ENCODE peak calls at places on chromosome 22, in five cellular contexts. H is psoas muscle, O is A549, X is body of pancreas, Q is GM13977. R is an unnamed sample.

GRCh38 chr22:49182416-49182815 is 645.3 kb downstream of the BRD1 start:
- DNase-seq in H (no peak), O (no peak), X (no peak), Q (no peak), R (no peak)

GRCh38 chr22:49676783-49677494 is 150.7 kb downstream of the BRD1 start:
- DNase-seq in H (no peak), O (no peak), X (no peak), Q (no peak), R (no peak)

GRCh38 chr22:38936562-38936961 is 20.8 kb upstream of the APOBEC3A start:
- DNase-seq in H (no peak), O (no peak), X (no peak), Q (no peak), R (no peak)

GRCh38 chr22:32824531-32825315 is 23.2 kb downstream of the TIMP3 start:
- DNase-seq in H (no peak), O (no peak), X (no peak), Q (no peak), R (no peak)

GRCh38 chr22:25702046-25702445 is 39.9 kb upstream of the MYO18B start:
- DNase-seq in H (no peak), O (no peak), X (no peak), Q (peak), R (no peak)

GRCh38 chr22:48039326-48039725 is 1276.9 kb downstream of the TBC1D22A start:
- DNase-seq in H (no peak), O (no peak), X (no peak), Q (no peak), R (no peak)

GRCh38 chr22:42673898-42674390 is 24.8 kb upstream of the CYB5R3 start:
- DNase-seq in H (no peak), O (no peak), X (peak), Q (no peak), R (no peak)

GRCh38 chr22:28016781-28017557 is 97.9 kb upstream of the PITPNB start:
- DNase-seq in H (peak), O (no peak), X (no peak), Q (no peak), R (no peak)

GRCh38 chr22:49825944-49826602 is 1.6 kb downstream of the BRD1 start:
- DNase-seq in H (no peak), O (no peak), X (no peak), Q (no peak), R (no peak)

GRCh38 chr22:49213731-49214352 is 613.8 kb downstream of the BRD1 start:
- DNase-seq in H (no peak), O (no peak), X (no peak), Q (no peak), R (no peak)

GRCh38 chr22:50105529-50106100 is 15.8 kb downstream of the MOV10L1 start:
- DNase-seq in H (no peak), O (no peak), X (peak), Q (peak), R (no peak)

GRCh38 chr22:50183141-50183971 is 2.4 kb upstream of the TRABD start:
- DNase-seq in H (no peak), O (no peak), X (no peak), Q (no peak), R (no peak)

GRCh38 chr22:33925194-33925593 is 4.9 kb upstream of the LARGE1 start:
- DNase-seq in H (no peak), O (no peak), X (no peak), Q (no peak), R (no peak)

GRCh38 chr22:49400136-49400865 is 427.4 kb downstream of the BRD1 start:
- DNase-seq in H (no peak), O (no peak), X (no peak), Q (no peak), R (no peak)

GRCh38 chr22:27835446-27835845 is 33.9 kb upstream of the MN1 start:
- DNase-seq in H (no peak), O (no peak), X (no peak), Q (no peak), R (no peak)

GRCh38 chr22:50701428-50702154 is 29.0 kb downstream of the SHANK3 start:
- DNase-seq in H (no peak), O (no peak), X (no peak), Q (no peak), R (no peak)

GRCh38 chr22:16601437-16602223 is 9.0 kb upstream of the CCT8L2 start:
- DNase-seq in H (peak), O (no peak), X (peak), Q (no peak), R (no peak)

GRCh38 chr22:37353839-37354238 is 71.5 kb downstream of the CYTH4 start:
- DNase-seq in H (no peak), O (no peak), X (no peak), Q (no peak), R (no peak)

GRCh38 chr22:29658171-29658570 is 54.7 kb downstream of the NF2 start:
- DNase-seq in H (no peak), O (no peak), X (peak), Q (no peak), R (no peak)

GRCh38 chr22:25582946-25583345 is 18.5 kb downstream of the GRK3 start:
- DNase-seq in H (no peak), O (no peak), X (no peak), Q (no peak), R (no peak)

GRCh38 chr22:38080468-38080846 is 3.5 kb downstream of the SLC16A8 start:
- DNase-seq in H (no peak), O (no peak), X (no peak), Q (no peak), R (no peak)

GRCh38 chr22:37733625-37734401 is 37.0 kb downstream of the TRIOBP start:
- DNase-seq in H (no peak), O (no peak), X (no peak), Q (no peak), R (no peak)

GRCh38 chr22:37462983-37463382 is 23.2 kb downstream of the MFNG start:
- DNase-seq in H (no peak), O (no peak), X (no peak), Q (no peak), R (no peak)

GRCh38 chr22:42603427-42603826 is 11.3 kb downstream of the POLDIP3 start:
- DNase-seq in H (no peak), O (no peak), X (no peak), Q (no peak), R (no peak)

GRCh38 chr22:28716686-28717085 is 24.9 kb downstream of the CHEK2 start:
- DNase-seq in H (no peak), O (no peak), X (no peak), Q (no peak), R (no peak)

GRCh38 chr22:46935506-46936377 is 173.3 kb downstream of the TBC1D22A start:
- DNase-seq in H (no peak), O (no peak), X (no peak), Q (no peak), R (no peak)

GRCh38 chr22:50056214-50056972 is 1.7 kb downstream of the TTLL8 start:
- DNase-seq in H (no peak), O (no peak), X (no peak), Q (peak), R (no peak)

GRCh38 chr22:48699531-48699930 is 1128.1 kb downstream of the BRD1 start:
- DNase-seq in H (no peak), O (no peak), X (no peak), Q (no peak), R (no peak)

GRCh38 chr22:46902436-46902835 is 140.0 kb downstream of the TBC1D22A start:
- DNase-seq in H (no peak), O (no peak), X (no peak), Q (no peak), R (no peak)

GRCh38 chr22:47552024-47552423 is 789.6 kb downstream of the TBC1D22A start:
- DNase-seq in H (no peak), O (no peak), X (no peak), Q (no peak), R (no peak)

GRCh38 chr22:24165673-24166072 is 15.6 kb upstream of the SUSD2 start:
- DNase-seq in H (no peak), O (no peak), X (no peak), Q (no peak), R (no peak)

GRCh38 chr22:37225481-37225880 is 13.2 kb upstream of the SSTR3 start:
- DNase-seq in H (no peak), O (no peak), X (no peak), Q (no peak), R (no peak)

GRCh38 chr22:40610329-40610850 is 26.1 kb downstream of the MRTFA start:
- DNase-seq in H (no peak), O (no peak), X (no peak), Q (no peak), R (no peak)

GRCh38 chr22:43796567-43796966 is 15.5 kb downstream of the EFCAB6 start:
- DNase-seq in H (no peak), O (no peak), X (no peak), Q (no peak), R (peak)
- TF ChIP-seq CTCF in H (no peak), O (peak), X (no peak), Q (peak), R (peak)

DNA sequence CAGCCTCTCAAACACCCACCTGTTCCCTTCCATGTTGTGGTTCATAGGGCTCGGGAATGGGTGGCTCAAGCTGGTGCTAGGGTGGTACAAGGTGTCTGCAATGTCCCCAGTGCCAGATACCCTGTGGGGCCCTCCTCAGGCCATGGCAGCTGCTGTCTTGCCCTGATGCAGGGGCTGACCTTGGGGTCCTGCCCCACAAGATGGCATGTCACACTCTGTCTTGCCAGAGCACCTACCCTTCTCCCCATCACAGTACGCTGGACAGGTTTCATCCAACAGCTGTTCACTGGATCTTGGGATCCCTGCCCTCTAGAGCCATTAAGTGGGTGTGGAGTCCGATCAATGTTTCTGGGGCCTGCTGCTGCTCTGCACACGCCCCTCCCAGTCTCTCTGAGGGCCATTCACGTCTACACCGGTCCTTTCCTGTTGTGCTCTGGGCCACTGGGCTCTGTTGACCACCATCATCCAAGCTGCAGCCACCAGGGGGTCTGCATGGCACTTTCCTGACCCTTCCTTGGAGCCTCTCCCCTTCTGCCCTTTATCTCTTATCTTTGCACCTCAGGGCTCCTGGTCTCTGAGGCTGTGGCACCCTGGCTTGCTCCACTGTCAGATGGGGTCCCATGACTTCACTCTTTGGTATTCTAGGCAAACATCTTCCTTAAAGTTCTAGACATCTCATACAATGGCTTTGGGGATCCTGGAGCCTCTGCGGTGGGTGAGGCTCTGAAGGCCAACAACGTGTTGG is 7.1 kb downstream of the LRRC74B start:
- DNase-seq in H (no peak), O (no peak), X (no peak), Q (no peak), R (no peak)
- TF ChIP-seq CTCF in H (no peak), O (no peak), X (no peak), Q (no peak), R (no peak)

GRCh38 chr22:45865561-45866397 is 111.2 kb downstream of the WNT7B start:
- DNase-seq in H (no peak), O (no peak), X (no peak), Q (no peak), R (no peak)
- TF ChIP-seq CTCF in H (no peak), O (no peak), X (no peak), Q (no peak), R (no peak)

DNA sequence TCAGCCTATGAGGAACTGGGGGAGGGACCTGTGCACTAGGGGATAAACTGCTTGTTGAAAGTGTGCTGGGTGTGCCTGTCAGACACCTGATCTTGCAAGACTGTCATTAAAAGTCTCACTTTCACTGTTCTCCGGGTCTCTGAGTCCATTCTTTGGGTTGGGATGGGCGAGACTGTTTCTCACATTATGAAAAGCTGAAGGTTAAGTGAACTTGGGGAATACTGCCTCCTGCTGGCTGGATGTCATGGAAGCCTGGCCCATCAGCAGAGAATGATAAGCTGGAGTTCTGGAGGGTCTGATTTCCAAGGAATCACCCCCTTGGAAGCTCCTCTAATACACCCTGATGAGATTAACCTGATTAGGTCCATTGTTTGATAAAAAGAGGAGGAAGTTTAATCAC is 9.0 kb upstream of the VPREB1 start:
- DNase-seq in H (no peak), O (no peak), X (peak), Q (peak), R (no peak)
- TF ChIP-seq CTCF in H (peak), O (peak), X (peak), Q (peak), R (peak)

GRCh38 chr22:20804650-20805049 is 30.7 kb downstream of the SERPIND1 start:
- DNase-seq in H (no peak), O (no peak), X (no peak), Q (no peak), R (no peak)

GRCh38 chr22:20802452-20802851 is 28.5 kb downstream of the SERPIND1 start:
- DNase-seq in H (no peak), O (no peak), X (no peak), Q (no peak), R (no peak)

GRCh38 chr22:20802922-20803553 is 29.1 kb downstream of the SERPIND1 start:
- DNase-seq in H (no peak), O (no peak), X (no peak), Q (no peak), R (no peak)

GRCh38 chr22:20805972-20806471 is 32.1 kb downstream of the SERPIND1 start:
- DNase-seq in H (no peak), O (no peak), X (no peak), Q (no peak), R (no peak)

GRCh38 chr22:20803696-20804324 is 29.9 kb downstream of the SERPIND1 start:
- DNase-seq in H (peak), O (peak), X (peak), Q (no peak), R (no peak)
- TF ChIP-seq CTCF in H (peak), O (peak), X (no peak), Q (peak), R (peak)

DNA sequence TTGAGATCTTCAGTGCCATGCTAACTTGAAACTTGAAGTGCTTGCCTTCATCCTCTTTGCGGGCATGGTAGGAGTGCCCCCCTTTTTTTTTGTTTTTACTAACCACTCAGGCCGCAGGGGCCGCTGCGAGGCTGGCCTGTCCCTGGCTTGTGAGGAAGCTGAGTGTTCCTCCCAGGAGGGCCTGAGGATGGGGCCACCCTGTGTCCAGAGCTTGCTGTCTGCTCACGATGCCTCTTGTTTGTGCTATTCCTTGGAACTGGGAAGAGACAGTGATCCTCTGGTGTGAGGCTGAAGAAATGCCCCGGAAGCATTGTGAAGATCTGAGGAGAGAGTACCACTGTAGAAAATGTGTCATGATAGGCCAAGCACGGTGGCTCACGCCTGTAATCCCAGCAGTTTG is 2.3 kb downstream of the TANGO2 start:
- DNase-seq in H (no peak), O (no peak), X (no peak), Q (no peak), R (no peak)
- TF ChIP-seq CTCF in H (no peak), O (no peak), X (no peak), Q (no peak), R (no peak)

DNA sequence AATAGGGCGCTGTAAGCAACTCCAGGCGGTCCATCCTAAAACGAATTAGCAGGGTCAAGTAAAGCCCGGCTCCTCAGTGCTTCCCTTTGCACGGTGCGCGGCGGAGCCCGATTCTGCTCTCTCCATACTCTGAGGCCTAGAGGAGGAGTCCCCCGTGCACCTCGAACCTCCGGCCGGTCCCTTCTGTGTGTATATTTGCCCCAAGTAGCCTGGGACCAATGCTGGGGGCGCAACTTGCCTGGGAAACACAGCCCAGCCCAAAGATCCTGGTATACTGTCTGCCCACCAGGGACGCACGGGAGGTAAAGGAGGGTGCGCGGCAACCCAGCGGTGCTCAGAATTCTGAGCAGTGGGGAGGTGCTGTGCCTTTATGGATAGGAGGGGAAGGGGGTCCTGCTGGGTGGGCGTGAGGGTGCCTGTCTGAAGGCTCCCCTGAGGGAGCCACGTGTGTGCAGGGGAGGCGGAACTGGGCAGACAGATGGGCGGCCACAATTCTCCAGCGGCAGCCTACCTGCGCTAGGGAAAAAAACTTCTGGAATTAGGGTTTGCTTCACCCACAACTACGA is 4.8 kb upstream of the TBX1 start:
- DNase-seq in H (no peak), O (no peak), X (no peak), Q (peak), R (no peak)
- TF ChIP-seq CTCF in H (no peak), O (no peak), X (no peak), Q (no peak), R (no peak)

GRCh38 chr22:22460060-22460459 is 48.5 kb downstream of the ZNF280B start:
- DNase-seq in H (no peak), O (no peak), X (no peak), Q (no peak), R (no peak)

GRCh38 chr22:22461583-22461982 is 47.0 kb downstream of the ZNF280B start:
- DNase-seq in H (no peak), O (no peak), X (no peak), Q (no peak), R (no peak)

GRCh38 chr22:22460635-22461034 is 47.9 kb downstream of the ZNF280B start:
- DNase-seq in H (no peak), O (no peak), X (no peak), Q (no peak), R (no peak)

GRCh38 chr22:22462813-22463567 is 45.6 kb downstream of the ZNF280B start:
- DNase-seq in H (no peak), O (no peak), X (no peak), Q (no peak), R (no peak)

GRCh38 chr22:22461111-22461510 is 47.4 kb downstream of the ZNF280B start:
- DNase-seq in H (no peak), O (no peak), X (no peak), Q (no peak), R (no peak)
- TF ChIP-seq CTCF in H (no peak), O (no peak), X (no peak), Q (no peak), R (no peak)

GRCh38 chr22:35756722-35757121 is 39.0 kb downstream of the APOL5 start:
- DNase-seq in H (no peak), O (no peak), X (no peak), Q (no peak), R (no peak)

GRCh38 chr22:35766654-35767580 is 49.2 kb downstream of the APOL5 start:
- DNase-seq in H (no peak), O (no peak), X (no peak), Q (no peak), R (no peak)

GRCh38 chr22:35758394-35758793 is 40.7 kb downstream of the APOL5 start:
- DNase-seq in H (no peak), O (no peak), X (no peak), Q (no peak), R (no peak)

GRCh38 chr22:35761037-35761436 is 43.4 kb downstream of the APOL5 start:
- DNase-seq in H (no peak), O (peak), X (no peak), Q (no peak), R (no peak)
- TF ChIP-seq CTCF in H (peak), O (peak), X (no peak), Q (peak), R (peak)

GRCh38 chr22:44703269-44703870 is 1.4 kb downstream of the PRR5 start:
- DNase-seq in H (no peak), O (no peak), X (no peak), Q (no peak), R (no peak)

GRCh38 chr22:44704159-44705021 is 2.4 kb downstream of the PRR5 start:
- DNase-seq in H (no peak), O (no peak), X (no peak), Q (no peak), R (no peak)

GRCh38 chr22:44701824-44702478 is at the start of gene PRR5:
- DNase-seq in H (peak), O (peak), X (peak), Q (peak), R (peak)

GRCh38 chr22:44701187-44701586 is 817 bp upstream of the PRR5 start:
- DNase-seq in H (no peak), O (no peak), X (no peak), Q (no peak), R (no peak)

DNA sequence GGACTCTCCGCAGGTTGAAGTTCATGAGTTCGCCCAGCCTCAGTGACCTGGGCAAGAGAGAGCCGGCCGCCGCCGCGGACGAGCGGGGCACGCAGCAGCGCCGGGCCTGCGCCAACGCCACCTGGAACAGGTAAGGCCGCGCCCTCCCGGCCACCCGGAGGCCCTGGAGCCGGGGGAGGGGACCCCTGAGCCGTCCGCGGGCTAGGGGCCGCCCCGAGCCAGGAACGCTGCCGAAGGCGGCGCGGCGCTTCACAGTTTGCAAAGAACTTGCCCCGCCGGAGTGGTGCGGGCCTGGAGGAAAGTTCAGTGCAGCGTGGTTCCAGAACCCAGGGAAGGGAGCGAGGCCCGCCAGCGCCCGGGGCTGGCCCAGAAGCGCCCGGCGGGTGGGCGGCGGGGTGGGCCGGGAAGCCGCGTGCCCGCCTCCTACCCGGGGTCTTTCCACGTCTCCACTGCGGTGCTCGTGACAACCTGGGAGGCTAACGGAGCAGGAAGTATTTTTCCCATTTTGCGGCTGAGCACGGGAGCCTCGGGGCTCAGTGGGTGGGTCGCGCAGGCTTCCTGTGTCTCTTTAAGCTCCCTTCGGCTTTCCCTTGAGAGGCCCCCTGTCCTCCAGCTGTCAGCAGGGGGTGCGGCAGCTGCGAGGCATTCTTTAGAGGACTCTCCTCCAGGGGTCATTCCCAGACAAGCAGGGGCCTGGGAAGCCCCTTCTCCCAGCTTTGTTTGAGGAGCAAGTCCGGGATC is 645 bp downstream of the PRR5 start:
- DNase-seq in H (no peak), O (no peak), X (peak), Q (no peak), R (no peak)
- TF ChIP-seq CTCF in H (no peak), O (no peak), X (no peak), Q (no peak), R (no peak)

R was measured in AG09319.